ENCODE peak calls at places on chromosomes 7 and 10, in five cellular contexts. T is colonic mucosa, E is mammary epithelial cell, N is adrenal gland, W is cardiac muscle cell. K is an unnamed sample.

GRCh38 chr7:112140600-112140999 is 65.6 kb downstream of the DOCK4 start:
- DNase-seq in N (no peak), T (no peak), W (no peak), E (no peak), K (no peak)

GRCh38 chr7:101669307-101669706 is 40.2 kb upstream of the MYL10 start:
- DNase-seq in T (no peak), E (no peak), N (no peak), W (no peak), K (no peak)

GRCh38 chr10:81874878-81875679 is at the start of gene NRG3:
- DNase-seq in N (no peak), T (no peak), E (no peak), W (peak; percentile 69), K (peak; percentile 44)

GRCh38 chr7:1579481-1580421 is 9.9 kb upstream of the PSMG3 start:
- DNase-seq in T (peak; percentile 75), W (peak; percentile 87), E (peak; percentile 38), N (peak; percentile 64), K (peak; percentile 54)

GRCh38 chr7:117444646-117445045 is 17.4 kb upstream of the ASZ1 start:
- DNase-seq in W (no peak), N (no peak), T (no peak), E (no peak), K (no peak)

GRCh38 chr7:55252386-55252785 is 112.8 kb upstream of the LANCL2 start:
- DNase-seq in N (no peak), T (no peak), E (no peak), W (no peak), K (no peak)

GRCh38 chr10:20457656-20458055 is 439.5 kb downstream of the NEBL start:
- DNase-seq in T (no peak), W (no peak), N (no peak), E (no peak), K (no peak)

GRCh38 chr10:75550191-75550590 is 118.8 kb downstream of the LRMDA start:
- DNase-seq in E (no peak), N (no peak), W (no peak), T (no peak), K (no peak)

GRCh38 chr10:130043491-130043890 is 67.1 kb downstream of the C10orf143 start:
- DNase-seq in N (no peak), W (no peak), T (peak; percentile 7), E (no peak), K (no peak)

GRCh38 chr10:20683345-20683744 is 213.8 kb downstream of the NEBL start:
- DNase-seq in T (no peak), E (no peak), W (no peak), N (no peak), K (no peak)

GRCh38 chr7:129829677-129830631 is 122.8 kb downstream of the UBE2H start:
- DNase-seq in W (peak; percentile 89), E (peak; percentile 68), T (peak; percentile 60), N (peak; percentile 72), K (peak; percentile 71)

GRCh38 chr7:152579070-152579469 is 96.9 kb downstream of the XRCC2 start:
- DNase-seq in E (no peak), T (no peak), W (no peak), N (no peak), K (no peak)

GRCh38 chr10:101094113-101094512 is 32.3 kb downstream of the KAZALD1 start:
- DNase-seq in N (no peak), T (no peak), E (no peak), W (no peak), K (no peak)

GRCh38 chr10:101063162-101063525 is 1.4 kb downstream of the KAZALD1 start:
- DNase-seq in E (no peak), N (no peak), T (no peak), W (no peak), K (no peak)

GRCh38 chr7:130972201-130972600 is 238.2 kb upstream of the KLF14 start:
- DNase-seq in W (no peak), T (no peak), N (no peak), E (no peak), K (no peak)
- H3K4me1 ChIP-seq in W (no peaks in the 10 kb centered on the region), T (no peaks in the 10 kb centered on the region), N (peaks cover 6% of the 10 kb centered on the region), E (no peaks in the 10 kb centered on the region), K (peaks cover 8% of the 10 kb centered on the region)

GRCh38 chr10:35378547-35379210 is 42.4 kb downstream of the CCNY start:
- DNase-seq in N (no peak), E (no peak), W (no peak), T (no peak), K (no peak)

GRCh38 chr10:35384265-35384868 is 48.1 kb downstream of the CCNY start:
- DNase-seq in T (no peak), E (peak; percentile 39), W (no peak), N (no peak), K (peak; percentile 52)

GRCh38 chr10:35379226-35380137 is 43.2 kb downstream of the CCNY start:
- DNase-seq in T (no peak), E (no peak), W (no peak), N (no peak), K (no peak)

GRCh38 chr10:35386594-35387174 is 50.4 kb downstream of the CCNY start:
- DNase-seq in E (no peak), N (peak; percentile 48), W (peak; percentile 65), T (peak; percentile 56), K (peak; percentile 68)

GRCh38 chr10:35382096-35382495 is 45.8 kb downstream of the CCNY start:
- DNase-seq in N (no peak), E (no peak), W (no peak), T (no peak), K (no peak)
- H3K27ac ChIP-seq in N (no peak overlapping the region), E (no peak overlapping the region), W (no peak overlapping the region), T (no peak overlapping the region), K (no peak overlapping the region)

GRCh38 chr10:8064436-8064835 is 9.9 kb downstream of the GATA3 start:
- DNase-seq in N (no peak), T (no peak), E (no peak), W (no peak), K (no peak)

GRCh38 chr10:8065651-8066050 is 11.2 kb downstream of the GATA3 start:
- DNase-seq in E (peak; percentile 74), W (no peak), N (no peak), T (no peak), K (no peak)

GRCh38 chr10:8061274-8062211 is 7.1 kb downstream of the GATA3 start:
- DNase-seq in W (peak; percentile 78), E (peak; percentile 55), N (no peak), T (no peak), K (peak; percentile 54)

GRCh38 chr10:8063935-8064334 is 9.4 kb downstream of the GATA3 start:
- DNase-seq in W (no peak), T (no peak), N (no peak), E (no peak), K (no peak)

GRCh38 chr10:8063128-8063908 is 8.8 kb downstream of the GATA3 start:
- DNase-seq in N (no peak), T (no peak), E (no peak), W (no peak), K (no peak)
- H3K4me1 ChIP-seq in N (no peaks in the 10 kb centered on the region), T (no peaks in the 10 kb centered on the region), E (peaks cover 69% of the 10 kb centered on the region), W (peaks cover 21% of the 10 kb centered on the region), K (no peaks in the 10 kb centered on the region)

GRCh38 chr7:140696024-140696678 is 357 bp upstream of the NDUFB2 start:
- DNase-seq in N (peak; percentile 96), T (peak; percentile 97), W (peak; percentile 97), E (no peak), K (peak; percentile 97)

GRCh38 chr7:140698477-140698876 is 2.0 kb downstream of the NDUFB2 start:
- DNase-seq in W (no peak), N (peak; percentile 36), T (no peak), E (no peak), K (peak; percentile 70)

GRCh38 chr7:140696679-140697446 is at the start of gene NDUFB2:
- DNase-seq in T (peak; percentile 85), E (peak; percentile 91), N (peak; percentile 78), W (peak; percentile 87), K (peak; percentile 80)

GRCh38 chr7:140695381-140695780 is 1.1 kb upstream of the NDUFB2 start:
- DNase-seq in W (no peak), N (no peak), T (no peak), E (no peak), K (no peak)

GRCh38 chr7:140697447-140698143 is 1.1 kb downstream of the NDUFB2 start:
- DNase-seq in N (no peak), E (no peak), T (no peak), W (no peak), K (no peak)
- H3K27ac ChIP-seq in N (peak overlapping the region; percentile 85), E (peak overlapping the region; percentile 71), T (peak overlapping the region; percentile 69), W (peak overlapping the region; percentile 94), K (no peak overlapping the region)

GRCh38 chr10:49298990-49299815 is at the start of gene C10orf71:
- DNase-seq in W (peak; percentile 72), T (no peak), N (no peak), E (no peak), K (peak; percentile 8)
- H3K4me1 ChIP-seq in W (peaks cover 50% of the 10 kb centered on the region), T (no peaks in the 10 kb centered on the region), N (no peaks in the 10 kb centered on the region), E (no peaks in the 10 kb centered on the region), K (peaks cover 5% of the 10 kb centered on the region)

GRCh38 chr7:131537581-131537980 is 18.8 kb downstream of the PODXL start:
- DNase-seq in E (no peak), W (no peak), T (no peak), N (no peak), K (no peak)
- H3K27ac ChIP-seq in E (no peak overlapping the region), W (no peak overlapping the region), T (no peak overlapping the region), N (no peak overlapping the region), K (no peak overlapping the region)

DNA sequence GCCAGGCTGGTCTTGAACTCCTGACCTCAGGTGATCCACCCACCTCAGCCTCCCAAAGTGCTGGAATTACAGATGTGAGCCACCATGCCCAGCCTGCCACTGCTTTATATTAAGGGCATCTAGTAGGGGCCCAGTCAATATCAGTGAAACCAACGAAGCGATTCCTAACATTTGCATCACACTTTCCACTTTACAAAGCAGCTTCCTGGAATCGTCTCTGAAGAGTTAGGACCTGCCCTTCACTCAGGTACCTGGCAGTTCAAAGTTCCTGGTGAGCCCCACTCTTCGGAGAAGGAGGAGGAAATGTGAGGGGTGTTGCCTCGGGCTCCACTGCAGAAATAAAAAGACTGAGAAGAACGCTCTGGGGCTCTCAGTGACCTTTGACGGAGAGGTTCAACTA is 31.1 kb upstream of the EZH2 start:
- DNase-seq in T (no peak), E (no peak), W (no peak), N (no peak), K (no peak)
- H3K4me1 ChIP-seq in T (no peaks in the 10 kb centered on the region), E (peaks cover 9% of the 10 kb centered on the region), W (no peaks in the 10 kb centered on the region), N (no peaks in the 10 kb centered on the region), K (no peaks in the 10 kb centered on the region)

DNA sequence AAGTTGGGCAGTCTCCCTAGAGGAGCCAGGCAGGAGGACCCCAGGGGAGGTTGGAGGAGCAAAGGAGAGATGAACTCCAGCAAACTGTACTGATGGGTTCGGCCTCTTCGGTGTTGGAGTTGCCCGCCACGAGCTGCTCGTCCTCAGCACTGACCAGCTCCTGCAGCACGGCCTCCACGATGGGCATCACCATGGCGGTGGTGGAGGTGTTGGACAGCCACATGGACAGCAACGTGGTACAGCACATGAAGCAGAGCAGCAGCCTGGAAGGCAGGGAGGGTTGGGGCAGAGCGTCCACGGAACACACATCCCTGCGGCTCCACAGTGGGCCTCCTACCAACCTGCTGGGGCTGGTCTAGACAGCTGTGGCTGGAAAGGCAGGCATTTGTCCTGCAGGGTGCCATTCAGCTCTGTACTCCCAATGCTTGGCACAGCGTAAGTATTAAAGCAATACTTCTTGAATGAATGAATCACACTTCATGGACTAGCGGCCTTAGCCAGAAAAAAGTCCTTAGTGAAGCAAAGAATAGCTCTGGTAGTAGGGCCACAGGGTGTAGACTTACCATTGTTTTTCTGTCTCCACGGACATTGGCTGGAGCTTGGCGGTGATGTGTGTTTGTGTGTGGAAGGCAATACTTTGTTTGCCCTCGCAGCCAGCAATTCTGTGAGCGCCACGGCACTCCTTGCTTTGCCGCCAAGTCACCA is 21.8 kb downstream of the SLC13A4 start:
- DNase-seq in T (no peak), N (no peak), W (no peak), E (no peak), K (no peak)
- H3K27ac ChIP-seq in T (no peak overlapping the region), N (no peak overlapping the region), W (no peak overlapping the region), E (no peak overlapping the region), K (no peak overlapping the region)

GRCh38 chr10:17425584-17426262 is 28.7 kb downstream of the ST8SIA6 start:
- DNase-seq in E (no peak), W (no peak), N (no peak), T (no peak), K (no peak)
- H3K4me1 ChIP-seq in E (no peaks in the 10 kb centered on the region), W (no peaks in the 10 kb centered on the region), N (no peaks in the 10 kb centered on the region), T (no peaks in the 10 kb centered on the region), K (no peaks in the 10 kb centered on the region)

K was measured in thyroid gland.